ENCODE peak calls at places on chromosomes 7 and 10, in seven cellular contexts. Q is T-helper 17 cell, N is upper lobe of left lung, Z is pancreas, I is upper lobe of right lung, P is M059J, K is IMR-90. F is an unnamed sample.

GRCh38 chr10:30472414-30473155 is 38.6 kb downstream of the MAP3K8 start:
- DNase-seq in N (no peak), I (no peak), P (no peak), K (no peak), Q (no peak), Z (no peak), F (no peak)

GRCh38 chr7:105916603-105917002 is 40.2 kb upstream of the ATXN7L1 start:
- DNase-seq in N (no peak), K (peak), P (peak), Q (no peak), Z (no peak), I (no peak), F (peak)

GRCh38 chr10:62224606-62225005 is 44.0 kb downstream of the RTKN2 start:
- DNase-seq in K (peak), Z (no peak), I (no peak), N (no peak), P (peak), Q (no peak), F (peak)

GRCh38 chr7:91089382-91089963 is 174.8 kb upstream of the FZD1 start:
- DNase-seq in Q (no peak), I (no peak), N (no peak), K (peak), P (peak), Z (no peak), F (peak)

GRCh38 chr10:68158031-68158430 is 48.7 kb downstream of the MYPN start:
- DNase-seq in I (no peak), K (no peak), Q (no peak), Z (no peak), P (no peak), N (no peak), F (no peak)

GRCh38 chr10:5523796-5524574 is 776 bp upstream of the CALML3 start:
- DNase-seq in P (no peak), Z (no peak), K (no peak), I (peak), Q (no peak), N (no peak), F (no peak)

GRCh38 chr10:18689498-18689897 is 30.3 kb downstream of the ARL5B start:
- DNase-seq in Z (no peak), N (no peak), I (no peak), Q (no peak), P (peak), K (peak), F (peak)

GRCh38 chr7:111474723-111475418 is 87.4 kb downstream of the IMMP2L start:
- DNase-seq in Z (no peak), K (peak), Q (no peak), P (no peak), N (no peak), I (no peak), F (no peak)

GRCh38 chr10:12434277-12434676 is 84.9 kb downstream of the CAMK1D start:
- DNase-seq in K (no peak), P (no peak), N (no peak), Z (peak), Q (no peak), I (no peak), F (no peak)

GRCh38 chr10:133458021-133458709 is 4.4 kb downstream of the SCART1 start:
- DNase-seq in Q (no peak), Z (no peak), P (no peak), I (no peak), K (no peak), N (no peak), F (no peak)

GRCh38 chr7:106717997-106718871 is 57.3 kb upstream of the CCDC71L start:
- DNase-seq in N (peak), Z (no peak), K (peak), P (peak), Q (no peak), I (no peak), F (peak)

GRCh38 chr10:36126076-36126475 is 484.0 kb upstream of the FZD8 start:
- DNase-seq in I (no peak), N (no peak), Z (no peak), P (no peak), Q (no peak), K (no peak), F (no peak)

GRCh38 chr7:95718556-95719410 is 53.6 kb upstream of the DYNC1I1 start:
- DNase-seq in K (peak), N (no peak), Z (no peak), Q (no peak), P (peak), I (no peak), F (peak)

GRCh38 chr7:103805376-103805775 is 184.1 kb downstream of the RELN start:
- DNase-seq in P (no peak), K (peak), Z (no peak), N (no peak), Q (no peak), I (no peak), F (no peak)

GRCh38 chr7:115297651-115298050 is 375.8 kb downstream of the MDFIC start:
- DNase-seq in Q (no peak), K (peak), Z (peak), P (peak), N (peak), I (no peak), F (peak)

GRCh38 chr7:134926396-134926795 is 59.9 kb upstream of the AGBL3 start:
- DNase-seq in P (no peak), N (no peak), Q (no peak), K (peak), Z (no peak), I (no peak), F (no peak)

GRCh38 chr10:103820101-103821062 is 35.0 kb downstream of the SH3PXD2A start:
- DNase-seq in P (peak), I (peak), Q (no peak), K (peak), N (no peak), Z (peak), F (peak)

GRCh38 chr7:126940723-126941307 is 311.9 kb downstream of the GRM8 start:
- DNase-seq in Z (no peak), P (peak), K (no peak), N (no peak), I (no peak), Q (no peak), F (no peak)

GRCh38 chr10:59337254-59337653 is 25.1 kb downstream of the FAM13C start:
- DNase-seq in Q (no peak), K (peak), Z (peak), P (no peak), N (no peak), I (no peak), F (peak)

GRCh38 chr7:45686441-45687184 is 112.4 kb downstream of the ADCY1 start:
- DNase-seq in Q (no peak), I (peak), N (peak), P (no peak), K (no peak), Z (no peak), F (peak)

GRCh38 chr7:159120540-159120919 is 24.1 kb downstream of the VIPR2 start:
- DNase-seq in P (no peak), I (no peak), N (no peak), Q (no peak), Z (no peak), K (no peak), F (no peak)

GRCh38 chr7:5780801-5781496 is 514 bp downstream of the RNF216 start:
- DNase-seq in Z (peak), I (peak), K (no peak), P (peak), Q (peak), N (peak), F (peak)

GRCh38 chr7:95002726-95003125 is 95.3 kb downstream of the PPP1R9A start:
- DNase-seq in Q (no peak), P (no peak), K (no peak), I (no peak), N (no peak), Z (no peak), F (no peak)

GRCh38 chr10:43057231-43057711 is 19.6 kb upstream of the RET start:
- DNase-seq in N (no peak), Z (no peak), P (no peak), Q (peak), K (no peak), I (peak), F (no peak)

GRCh38 chr7:20834656-20835055 is 48.0 kb upstream of the SP8 start:
- DNase-seq in N (no peak), K (no peak), Z (no peak), I (no peak), Q (no peak), P (no peak), F (no peak)

GRCh38 chr10:97217299-97217698 is 31.5 kb upstream of the SLIT1 start:
- DNase-seq in I (no peak), Q (no peak), K (no peak), Z (no peak), P (no peak), N (no peak), F (no peak)

GRCh38 chr10:86110156-86110786 is 256.3 kb downstream of the GRID1 start:
- DNase-seq in K (no peak), Z (no peak), Q (no peak), N (no peak), I (no peak), P (no peak), F (no peak)

GRCh38 chr10:125158528-125159485 is 1.6 kb downstream of the CTBP2 start:
- DNase-seq in Q (no peak), P (peak), I (peak), K (peak), Z (peak), N (peak), F (peak)

GRCh38 chr10:53314856-53315255 is 542.3 kb upstream of the MBL2 start:
- DNase-seq in K (peak), Z (no peak), I (no peak), Q (no peak), P (peak), N (no peak), F (no peak)

GRCh38 chr10:93594518-93594917 is 6.5 kb downstream of the RBP4 start:
- DNase-seq in I (no peak), Z (no peak), N (no peak), Q (no peak), P (no peak), K (no peak), F (no peak)

GRCh38 chr7:144519900-144520299 is 116.4 kb upstream of the NOBOX start:
- DNase-seq in K (no peak), P (no peak), N (no peak), Q (no peak), I (no peak), Z (no peak), F (no peak)

GRCh38 chr7:37281368-37282092 is 167.1 kb downstream of the ELMO1 start:
- DNase-seq in N (no peak), P (no peak), Z (no peak), I (no peak), K (no peak), Q (no peak), F (no peak)

GRCh38 chr10:133361227-133361626 is 3.4 kb upstream of the FUOM start:
- DNase-seq in N (no peak), Z (no peak), Q (no peak), P (no peak), K (no peak), I (no peak), F (no peak)

GRCh38 chr7:101874028-101874427 is 56.6 kb downstream of the CUX1 start:
- DNase-seq in Z (no peak), P (no peak), K (peak), I (no peak), Q (no peak), N (no peak), F (no peak)

GRCh38 chr7:24058953-24059352 is 225.0 kb upstream of the NPY start:
- DNase-seq in I (no peak), N (no peak), Z (no peak), P (no peak), Q (no peak), K (no peak), F (no peak)

GRCh38 chr7:17626215-17626614 is 314.1 kb downstream of the SNX13 start:
- DNase-seq in Q (no peak), Z (no peak), K (no peak), N (no peak), P (peak), I (no peak), F (no peak)

GRCh38 chr7:104643587-104644217 is 315.3 kb downstream of the LHFPL3 start:
- DNase-seq in Q (no peak), Z (no peak), N (no peak), K (no peak), I (no peak), P (peak), F (peak)

GRCh38 chr10:106582291-106582690 is 582.2 kb downstream of the SORCS1 start:
- DNase-seq in Z (no peak), I (no peak), P (peak), K (peak), Q (no peak), N (no peak), F (no peak)

GRCh38 chr7:19701471-19701870 is 7.4 kb downstream of the POLR1F start:
- DNase-seq in K (no peak), Z (no peak), P (no peak), N (no peak), I (no peak), Q (no peak), F (no peak)

GRCh38 chr10:28912017-28912783 is 234.9 kb downstream of the BAMBI start:
- DNase-seq in I (no peak), Z (no peak), N (no peak), P (no peak), Q (no peak), K (no peak), F (no peak)